ENCODE peak calls at places on chromosomes 6 and 20, in six cellular contexts. One of them, this sample, is unnamed.

GRCh38 chr6:37704066-37704465 is 6.4 kb upstream of the MDGA1 start:
- DNase-seq in IMR-90: no peak
- DNase-seq in mesendoderm: no peak
- DNase-seq in mesenchymal stem cell: no peak
- DNase-seq in neuronal stem cell: no peak
- DNase-seq in H1: no peak
- DNase-seq in this sample: no peak

GRCh38 chr6:30820196-30820595 is 64.1 kb upstream of the DDR1 start:
- DNase-seq in IMR-90: peak; percentile 80
- DNase-seq in mesendoderm: peak; percentile 60
- DNase-seq in mesenchymal stem cell: peak; percentile 75
- DNase-seq in neuronal stem cell: no peak
- DNase-seq in H1: no peak
- DNase-seq in this sample: no peak

GRCh38 chr6:122151768-122152167 is 247.7 kb upstream of the HSF2 start:
- DNase-seq in IMR-90: no peak
- DNase-seq in mesendoderm: no peak
- DNase-seq in mesenchymal stem cell: no peak
- DNase-seq in neuronal stem cell: no peak
- DNase-seq in H1: no peak
- DNase-seq in this sample: no peak

GRCh38 chr6:53250761-53251672 is 97.7 kb downstream of the ELOVL5 start:
- DNase-seq in IMR-90: peak; percentile 37
- DNase-seq in mesendoderm: no peak
- DNase-seq in mesenchymal stem cell: peak; percentile 19
- DNase-seq in neuronal stem cell: no peak
- DNase-seq in H1: no peak
- DNase-seq in this sample: peak; percentile 84

GRCh38 chr20:40009542-40009941 is 679.5 kb downstream of the MAFB start:
- DNase-seq in IMR-90: peak; percentile 41
- DNase-seq in mesendoderm: no peak
- DNase-seq in mesenchymal stem cell: no peak
- DNase-seq in neuronal stem cell: no peak
- DNase-seq in H1: no peak
- DNase-seq in this sample: no peak

GRCh38 chr20:25669826-25670422 is 26.7 kb downstream of the ZNF337 start:
- DNase-seq in IMR-90: peak; percentile 87
- DNase-seq in mesendoderm: peak; percentile 56
- DNase-seq in mesenchymal stem cell: peak; percentile 78
- DNase-seq in neuronal stem cell: no peak
- DNase-seq in H1: no peak
- DNase-seq in this sample: peak; percentile 34

GRCh38 chr6:36983538-36983937 is 2.5 kb downstream of the MTCH1 start:
- DNase-seq in IMR-90: no peak
- DNase-seq in mesendoderm: no peak
- DNase-seq in mesenchymal stem cell: no peak
- DNase-seq in neuronal stem cell: no peak
- DNase-seq in H1: no peak
- DNase-seq in this sample: no peak

GRCh38 chr6:137471951-137472350 is 22.2 kb downstream of the OLIG3 start:
- DNase-seq in IMR-90: no peak
- DNase-seq in mesendoderm: no peak
- DNase-seq in mesenchymal stem cell: no peak
- DNase-seq in neuronal stem cell: no peak
- DNase-seq in H1: no peak
- DNase-seq in this sample: no peak

GRCh38 chr6:105986998-105987397 is 99.1 kb upstream of the PRDM1 start:
- DNase-seq in IMR-90: no peak
- DNase-seq in mesendoderm: no peak
- DNase-seq in mesenchymal stem cell: no peak
- DNase-seq in neuronal stem cell: no peak
- DNase-seq in H1: no peak
- DNase-seq in this sample: no peak

GRCh38 chr6:105988321-105988720 is 97.8 kb upstream of the PRDM1 start:
- DNase-seq in IMR-90: peak; percentile 29
- DNase-seq in mesendoderm: no peak
- DNase-seq in mesenchymal stem cell: no peak
- DNase-seq in neuronal stem cell: no peak
- DNase-seq in H1: no peak
- DNase-seq in this sample: peak; percentile 47

GRCh38 chr6:105985098-105985815 is 100.9 kb upstream of the PRDM1 start:
- DNase-seq in IMR-90: no peak
- DNase-seq in mesendoderm: no peak
- DNase-seq in mesenchymal stem cell: peak; percentile 20
- DNase-seq in neuronal stem cell: no peak
- DNase-seq in H1: no peak
- DNase-seq in this sample: no peak

GRCh38 chr6:105983763-105984162 is 102.4 kb upstream of the PRDM1 start:
- DNase-seq in IMR-90: no peak
- DNase-seq in mesendoderm: no peak
- DNase-seq in mesenchymal stem cell: no peak
- DNase-seq in neuronal stem cell: no peak
- DNase-seq in H1: no peak
- DNase-seq in this sample: no peak

DNA sequence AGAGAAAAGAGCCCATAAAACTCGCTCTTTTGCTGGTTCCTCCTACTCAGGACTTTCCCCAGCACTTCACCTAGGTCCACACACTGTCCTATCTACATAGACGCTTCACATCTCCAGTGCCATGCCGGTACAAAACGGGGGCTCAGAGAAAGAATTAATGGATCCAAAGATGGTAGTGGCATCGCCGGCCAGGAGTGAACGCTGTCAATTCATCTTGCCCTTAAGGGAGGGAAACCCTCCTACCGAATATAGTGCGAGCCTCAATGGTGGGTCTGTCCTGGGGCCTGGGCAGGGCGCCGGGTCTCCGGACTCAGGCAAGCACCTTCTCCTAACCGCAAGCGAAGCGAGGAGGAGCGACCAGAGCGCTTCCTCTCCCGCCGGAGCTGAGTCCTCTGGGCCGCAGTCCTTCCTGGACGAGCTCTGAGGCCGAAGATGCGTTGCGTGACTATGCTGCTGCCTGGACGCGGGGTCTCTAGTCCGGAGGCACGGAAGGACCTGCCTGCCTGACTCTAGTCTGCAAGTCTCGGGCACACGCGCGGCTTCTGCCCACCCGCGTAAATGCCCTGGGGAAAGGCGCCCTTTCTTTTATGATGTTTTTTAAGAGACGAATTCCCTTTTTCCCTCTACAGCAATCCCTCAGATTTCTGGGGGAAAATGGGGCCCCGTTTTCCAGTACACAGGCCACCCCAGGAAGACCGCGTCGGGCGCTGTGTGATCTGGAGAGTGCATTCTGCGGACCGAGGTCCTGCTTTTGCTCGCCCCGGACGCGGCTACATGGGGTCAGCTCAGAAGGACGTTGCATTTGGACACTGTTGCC is 100.1 kb upstream of the PRDM1 start:
- DNase-seq in IMR-90: no peak
- DNase-seq in mesendoderm: peak; percentile 55
- DNase-seq in mesenchymal stem cell: peak; percentile 79
- DNase-seq in neuronal stem cell: peak; percentile 36
- DNase-seq in H1: no peak
- DNase-seq in this sample: no peak
- H3K4me3 ChIP-seq in IMR-90: no peak overlapping the region
- H3K4me3 ChIP-seq in mesendoderm: peak overlapping the region; percentile 25
- H3K4me3 ChIP-seq in mesenchymal stem cell: no peak overlapping the region
- H3K4me3 ChIP-seq in neuronal stem cell: peak overlapping the region; percentile 62
- H3K4me3 ChIP-seq in H1: peak overlapping the region; percentile 45
- H3K4me3 ChIP-seq in this sample: no peak overlapping the region

GRCh38 chr6:93344436-93344835 is 74.9 kb downstream of the EPHA7 start:
- DNase-seq in IMR-90: no peak
- DNase-seq in mesendoderm: no peak
- DNase-seq in mesenchymal stem cell: no peak
- DNase-seq in neuronal stem cell: no peak
- DNase-seq in H1: no peak
- DNase-seq in this sample: no peak
- H2BK120ac ChIP-seq in IMR-90: no peak overlapping the region
- H2BK120ac ChIP-seq in mesendoderm: no peak overlapping the region
- H2BK120ac ChIP-seq in mesenchymal stem cell: no peak overlapping the region
- H2BK120ac ChIP-seq in neuronal stem cell: no peak overlapping the region
- H2BK120ac ChIP-seq in H1: no peak overlapping the region
- H2BK120ac ChIP-seq in this sample: no peak overlapping the region

GRCh38 chr6:169802790-169803189 is 51.4 kb downstream of the ERMARD start:
- DNase-seq in IMR-90: peak; percentile 22
- DNase-seq in mesendoderm: no peak
- DNase-seq in mesenchymal stem cell: no peak
- DNase-seq in neuronal stem cell: no peak
- DNase-seq in H1: no peak
- DNase-seq in this sample: no peak
- H3K4me3 ChIP-seq in IMR-90: no peak overlapping the region
- H3K4me3 ChIP-seq in mesendoderm: no peak overlapping the region
- H3K4me3 ChIP-seq in mesenchymal stem cell: no peak overlapping the region
- H3K4me3 ChIP-seq in neuronal stem cell: no peak overlapping the region
- H3K4me3 ChIP-seq in H1: no peak overlapping the region
- H3K4me3 ChIP-seq in this sample: no peak overlapping the region

GRCh38 chr6:26224940-26225847 is 138.0 kb downstream of the HFE start:
- DNase-seq in IMR-90: peak; percentile 97
- DNase-seq in mesendoderm: peak; percentile 99
- DNase-seq in mesenchymal stem cell: peak; percentile 97
- DNase-seq in neuronal stem cell: peak; percentile 85
- DNase-seq in H1: no peak
- DNase-seq in this sample: no peak

GRCh38 chr6:26222587-26222986 is 135.4 kb downstream of the HFE start:
- DNase-seq in IMR-90: no peak
- DNase-seq in mesendoderm: peak; percentile 60
- DNase-seq in mesenchymal stem cell: no peak
- DNase-seq in neuronal stem cell: no peak
- DNase-seq in H1: no peak
- DNase-seq in this sample: no peak

GRCh38 chr6:26224547-26224912 is 137.3 kb downstream of the HFE start:
- DNase-seq in IMR-90: no peak
- DNase-seq in mesendoderm: no peak
- DNase-seq in mesenchymal stem cell: no peak
- DNase-seq in neuronal stem cell: no peak
- DNase-seq in H1: no peak
- DNase-seq in this sample: no peak

GRCh38 chr6:26223213-26223612 is 136.0 kb downstream of the HFE start:
- DNase-seq in IMR-90: peak; percentile 33
- DNase-seq in mesendoderm: no peak
- DNase-seq in mesenchymal stem cell: peak; percentile 51
- DNase-seq in neuronal stem cell: no peak
- DNase-seq in H1: no peak
- DNase-seq in this sample: no peak

GRCh38 chr6:26223677-26224546 is 136.7 kb downstream of the HFE start:
- DNase-seq in IMR-90: peak; percentile 97
- DNase-seq in mesendoderm: peak; percentile 96
- DNase-seq in mesenchymal stem cell: peak; percentile 98
- DNase-seq in neuronal stem cell: peak; percentile 74
- DNase-seq in H1: no peak
- DNase-seq in this sample: peak; percentile 75
- H2BK120ac ChIP-seq in IMR-90: peak overlapping the region; percentile 50
- H2BK120ac ChIP-seq in mesendoderm: peak overlapping the region; percentile 78
- H2BK120ac ChIP-seq in mesenchymal stem cell: no peak overlapping the region
- H2BK120ac ChIP-seq in neuronal stem cell: no peak overlapping the region
- H2BK120ac ChIP-seq in H1: no peak overlapping the region
- H2BK120ac ChIP-seq in this sample: peak overlapping the region; percentile 68

GRCh38 chr6:3946779-3947178 is 97.6 kb downstream of the FAM50B start:
- DNase-seq in IMR-90: no peak
- DNase-seq in mesendoderm: peak; percentile 24
- DNase-seq in mesenchymal stem cell: no peak
- DNase-seq in neuronal stem cell: no peak
- DNase-seq in H1: no peak
- DNase-seq in this sample: no peak
- H3K4me3 ChIP-seq in IMR-90: no peak overlapping the region
- H3K4me3 ChIP-seq in mesendoderm: no peak overlapping the region
- H3K4me3 ChIP-seq in mesenchymal stem cell: no peak overlapping the region
- H3K4me3 ChIP-seq in neuronal stem cell: no peak overlapping the region
- H3K4me3 ChIP-seq in H1: no peak overlapping the region
- H3K4me3 ChIP-seq in this sample: no peak overlapping the region

DNA sequence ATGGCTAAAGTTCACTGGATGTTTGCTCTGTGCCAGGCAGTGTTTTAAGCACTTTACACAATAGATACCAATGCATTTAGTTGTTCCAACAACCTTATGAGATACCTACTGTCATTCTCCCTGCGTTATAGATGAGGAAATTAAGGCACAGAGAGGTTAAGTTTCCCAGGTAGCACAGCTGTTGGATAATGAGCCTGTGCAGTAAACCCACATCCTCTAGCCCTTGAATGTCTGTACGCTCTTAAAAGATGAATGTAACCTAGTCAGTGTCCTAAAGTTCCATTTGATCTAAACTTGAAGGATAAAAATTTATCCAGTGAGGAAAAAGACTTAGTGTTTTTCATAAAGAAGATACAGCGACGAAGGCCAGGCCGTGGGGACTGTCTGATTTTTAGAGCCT is 28.0 kb downstream of the HFE start:
- DNase-seq in IMR-90: no peak
- DNase-seq in mesendoderm: no peak
- DNase-seq in mesenchymal stem cell: no peak
- DNase-seq in neuronal stem cell: no peak
- DNase-seq in H1: no peak
- DNase-seq in this sample: no peak
- H2BK120ac ChIP-seq in IMR-90: no peak overlapping the region
- H2BK120ac ChIP-seq in mesendoderm: no peak overlapping the region
- H2BK120ac ChIP-seq in mesenchymal stem cell: no peak overlapping the region
- H2BK120ac ChIP-seq in neuronal stem cell: no peak overlapping the region
- H2BK120ac ChIP-seq in H1: no peak overlapping the region
- H2BK120ac ChIP-seq in this sample: no peak overlapping the region

DNA sequence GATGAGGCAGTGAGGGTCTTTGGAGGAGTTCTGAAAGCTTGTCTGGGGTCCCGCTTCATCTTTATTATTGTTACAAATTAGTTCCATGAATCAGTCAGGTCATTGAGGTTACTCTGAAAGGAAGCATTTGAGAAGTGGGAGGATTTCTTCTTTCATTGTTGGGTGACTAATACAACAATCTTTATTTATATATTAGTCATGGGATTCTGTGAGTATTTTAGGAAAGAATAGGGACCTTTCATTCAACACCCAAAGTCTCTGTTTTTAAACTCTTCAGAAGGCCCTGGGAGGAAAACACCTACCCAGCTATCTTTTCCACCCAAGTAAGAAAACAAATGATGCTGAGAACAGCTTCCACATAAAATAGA is 98.3 kb downstream of the SOD2 start:
- DNase-seq in IMR-90: peak; percentile 82
- DNase-seq in mesendoderm: no peak
- DNase-seq in mesenchymal stem cell: peak; percentile 2
- DNase-seq in neuronal stem cell: no peak
- DNase-seq in H1: no peak
- DNase-seq in this sample: no peak
- H3K4me3 ChIP-seq in IMR-90: no peak overlapping the region
- H3K4me3 ChIP-seq in mesendoderm: no peak overlapping the region
- H3K4me3 ChIP-seq in mesenchymal stem cell: no peak overlapping the region
- H3K4me3 ChIP-seq in neuronal stem cell: no peak overlapping the region
- H3K4me3 ChIP-seq in H1: no peak overlapping the region
- H3K4me3 ChIP-seq in this sample: no peak overlapping the region

DNA sequence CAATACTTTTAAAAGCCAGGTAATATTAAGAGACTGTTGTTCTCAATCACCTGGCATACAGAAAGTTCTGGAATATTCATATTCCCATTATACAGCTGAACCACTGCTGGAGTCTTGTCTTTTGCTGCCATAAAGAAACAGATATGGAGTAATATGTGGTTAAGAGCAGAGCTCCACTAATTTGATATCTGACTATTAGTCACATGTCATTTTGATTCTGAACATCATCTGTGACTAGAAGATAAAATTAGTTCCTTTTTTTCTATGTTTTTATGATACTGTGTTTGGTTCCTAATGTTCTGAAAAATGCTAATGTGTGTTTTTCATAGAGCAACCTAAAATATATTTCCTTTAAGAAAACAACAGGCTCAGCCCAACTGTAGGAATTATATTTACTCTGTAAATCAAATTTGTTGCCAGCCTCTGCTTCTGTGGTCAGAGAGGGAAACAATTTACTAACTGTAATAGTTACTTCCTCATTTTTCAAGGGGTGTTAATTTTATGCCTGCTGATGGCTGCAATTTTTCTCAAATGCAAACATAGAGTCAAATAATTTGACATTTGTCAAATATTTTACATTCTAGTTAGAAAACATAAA is 33.3 kb upstream of the TXLNB start:
- DNase-seq in IMR-90: no peak
- DNase-seq in mesendoderm: no peak
- DNase-seq in mesenchymal stem cell: no peak
- DNase-seq in neuronal stem cell: no peak
- DNase-seq in H1: no peak
- DNase-seq in this sample: no peak
- H2BK120ac ChIP-seq in IMR-90: no peak overlapping the region
- H2BK120ac ChIP-seq in mesendoderm: no peak overlapping the region
- H2BK120ac ChIP-seq in mesenchymal stem cell: no peak overlapping the region
- H2BK120ac ChIP-seq in neuronal stem cell: no peak overlapping the region
- H2BK120ac ChIP-seq in H1: no peak overlapping the region
- H2BK120ac ChIP-seq in this sample: no peak overlapping the region